ENCODE peak calls at places on chromosomes 12 and 14, in nine cellular contexts. One of them, this sample, is unnamed.

GRCh38 chr12:63348544-63348943 is 197.5 kb upstream of the AVPR1A start:
- DNase-seq in activated effector memory CD4-positive, alpha-beta T cell treated with Interleukin-2 at 50 U/mL for 16 hours: no peak
- DNase-seq in NCI-H510A: no peak
- DNase-seq in NCI-H345: no peak
- DNase-seq in stimulated activated CD4-positive, alpha-beta T cell treated with anti-CD3 and anti-CD28 coated beads, Interleukin-1b, Interleukin-23, amount 100 ng/mL, for 24 hours: no peak
- DNase-seq in activated T-helper 1 cell treated with anti-CD3 and anti-CD28 coated beads, Interleukin-2, amount 50 U/mL, for 16 hours: no peak
- DNase-seq in GM12891: no peak
- DNase-seq in SW480: no peak
- DNase-seq in DMS153: no peak
- DNase-seq in this sample: no peak

GRCh38 chr14:70000601-70001000 is 121.4 kb downstream of the SMOC1 start:
- DNase-seq in activated effector memory CD4-positive, alpha-beta T cell treated with Interleukin-2 at 50 U/mL for 16 hours: no peak
- DNase-seq in NCI-H510A: no peak
- DNase-seq in NCI-H345: no peak
- DNase-seq in stimulated activated CD4-positive, alpha-beta T cell treated with anti-CD3 and anti-CD28 coated beads, Interleukin-1b, Interleukin-23, amount 100 ng/mL, for 24 hours: no peak
- DNase-seq in activated T-helper 1 cell treated with anti-CD3 and anti-CD28 coated beads, Interleukin-2, amount 50 U/mL, for 16 hours: no peak
- DNase-seq in GM12891: no peak
- DNase-seq in SW480: no peak
- DNase-seq in DMS153: no peak
- DNase-seq in this sample: no peak

GRCh38 chr14:51780741-51781140 is 79.7 kb upstream of the GNG2 start:
- DNase-seq in activated effector memory CD4-positive, alpha-beta T cell treated with Interleukin-2 at 50 U/mL for 16 hours: no peak
- DNase-seq in NCI-H510A: no peak
- DNase-seq in NCI-H345: no peak
- DNase-seq in stimulated activated CD4-positive, alpha-beta T cell treated with anti-CD3 and anti-CD28 coated beads, Interleukin-1b, Interleukin-23, amount 100 ng/mL, for 24 hours: no peak
- DNase-seq in activated T-helper 1 cell treated with anti-CD3 and anti-CD28 coated beads, Interleukin-2, amount 50 U/mL, for 16 hours: no peak
- DNase-seq in GM12891: no peak
- DNase-seq in SW480: no peak
- DNase-seq in DMS153: no peak
- DNase-seq in this sample: no peak

GRCh38 chr12:107622005-107622404 is 63.6 kb upstream of the PWP1 start:
- DNase-seq in activated effector memory CD4-positive, alpha-beta T cell treated with Interleukin-2 at 50 U/mL for 16 hours: no peak
- DNase-seq in NCI-H510A: no peak
- DNase-seq in NCI-H345: peak
- DNase-seq in stimulated activated CD4-positive, alpha-beta T cell treated with anti-CD3 and anti-CD28 coated beads, Interleukin-1b, Interleukin-23, amount 100 ng/mL, for 24 hours: no peak
- DNase-seq in activated T-helper 1 cell treated with anti-CD3 and anti-CD28 coated beads, Interleukin-2, amount 50 U/mL, for 16 hours: no peak
- DNase-seq in GM12891: no peak
- DNase-seq in SW480: no peak
- DNase-seq in DMS153: no peak
- DNase-seq in this sample: no peak

GRCh38 chr12:132026796-132027500 is 77.2 kb downstream of the EP400 start:
- DNase-seq in activated effector memory CD4-positive, alpha-beta T cell treated with Interleukin-2 at 50 U/mL for 16 hours: no peak
- DNase-seq in NCI-H510A: no peak
- DNase-seq in NCI-H345: no peak
- DNase-seq in stimulated activated CD4-positive, alpha-beta T cell treated with anti-CD3 and anti-CD28 coated beads, Interleukin-1b, Interleukin-23, amount 100 ng/mL, for 24 hours: no peak
- DNase-seq in activated T-helper 1 cell treated with anti-CD3 and anti-CD28 coated beads, Interleukin-2, amount 50 U/mL, for 16 hours: no peak
- DNase-seq in GM12891: no peak
- DNase-seq in SW480: no peak
- DNase-seq in DMS153: no peak
- DNase-seq in this sample: no peak

GRCh38 chr12:131141483-131141882 is 187.8 kb downstream of the ADGRD1 start:
- DNase-seq in activated effector memory CD4-positive, alpha-beta T cell treated with Interleukin-2 at 50 U/mL for 16 hours: no peak
- DNase-seq in NCI-H510A: no peak
- DNase-seq in NCI-H345: no peak
- DNase-seq in stimulated activated CD4-positive, alpha-beta T cell treated with anti-CD3 and anti-CD28 coated beads, Interleukin-1b, Interleukin-23, amount 100 ng/mL, for 24 hours: no peak
- DNase-seq in activated T-helper 1 cell treated with anti-CD3 and anti-CD28 coated beads, Interleukin-2, amount 50 U/mL, for 16 hours: no peak
- DNase-seq in GM12891: no peak
- DNase-seq in SW480: no peak
- DNase-seq in DMS153: no peak
- DNase-seq in this sample: no peak

GRCh38 chr12:130162267-130162666 is at the start of gene FZD10:
- DNase-seq in activated effector memory CD4-positive, alpha-beta T cell treated with Interleukin-2 at 50 U/mL for 16 hours: no peak
- DNase-seq in NCI-H510A: peak
- DNase-seq in NCI-H345: no peak
- DNase-seq in stimulated activated CD4-positive, alpha-beta T cell treated with anti-CD3 and anti-CD28 coated beads, Interleukin-1b, Interleukin-23, amount 100 ng/mL, for 24 hours: peak
- DNase-seq in activated T-helper 1 cell treated with anti-CD3 and anti-CD28 coated beads, Interleukin-2, amount 50 U/mL, for 16 hours: no peak
- DNase-seq in GM12891: no peak
- DNase-seq in SW480: peak
- DNase-seq in DMS153: no peak
- DNase-seq in this sample: no peak

GRCh38 chr12:56046027-56046780 is 4.5 kb downstream of the RPS26 start:
- DNase-seq in activated effector memory CD4-positive, alpha-beta T cell treated with Interleukin-2 at 50 U/mL for 16 hours: no peak
- DNase-seq in NCI-H510A: no peak
- DNase-seq in NCI-H345: no peak
- DNase-seq in stimulated activated CD4-positive, alpha-beta T cell treated with anti-CD3 and anti-CD28 coated beads, Interleukin-1b, Interleukin-23, amount 100 ng/mL, for 24 hours: no peak
- DNase-seq in activated T-helper 1 cell treated with anti-CD3 and anti-CD28 coated beads, Interleukin-2, amount 50 U/mL, for 16 hours: no peak
- DNase-seq in GM12891: no peak
- DNase-seq in SW480: no peak
- DNase-seq in DMS153: no peak
- DNase-seq in this sample: no peak

GRCh38 chr14:58677525-58677924 is 39.8 kb downstream of the DACT1 start:
- DNase-seq in activated effector memory CD4-positive, alpha-beta T cell treated with Interleukin-2 at 50 U/mL for 16 hours: no peak
- DNase-seq in NCI-H510A: no peak
- DNase-seq in NCI-H345: no peak
- DNase-seq in stimulated activated CD4-positive, alpha-beta T cell treated with anti-CD3 and anti-CD28 coated beads, Interleukin-1b, Interleukin-23, amount 100 ng/mL, for 24 hours: no peak
- DNase-seq in activated T-helper 1 cell treated with anti-CD3 and anti-CD28 coated beads, Interleukin-2, amount 50 U/mL, for 16 hours: no peak
- DNase-seq in GM12891: no peak
- DNase-seq in SW480: no peak
- DNase-seq in DMS153: peak
- DNase-seq in this sample: no peak

GRCh38 chr12:51941011-51941561 is 10.4 kb upstream of the ACVR1B start:
- DNase-seq in activated effector memory CD4-positive, alpha-beta T cell treated with Interleukin-2 at 50 U/mL for 16 hours: no peak
- DNase-seq in NCI-H510A: peak
- DNase-seq in NCI-H345: peak
- DNase-seq in stimulated activated CD4-positive, alpha-beta T cell treated with anti-CD3 and anti-CD28 coated beads, Interleukin-1b, Interleukin-23, amount 100 ng/mL, for 24 hours: no peak
- DNase-seq in activated T-helper 1 cell treated with anti-CD3 and anti-CD28 coated beads, Interleukin-2, amount 50 U/mL, for 16 hours: no peak
- DNase-seq in GM12891: no peak
- DNase-seq in SW480: no peak
- DNase-seq in DMS153: peak
- DNase-seq in this sample: no peak

GRCh38 chr12:121765573-121765972 is 27.9 kb downstream of the RHOF start:
- DNase-seq in activated effector memory CD4-positive, alpha-beta T cell treated with Interleukin-2 at 50 U/mL for 16 hours: no peak
- DNase-seq in NCI-H510A: no peak
- DNase-seq in NCI-H345: no peak
- DNase-seq in stimulated activated CD4-positive, alpha-beta T cell treated with anti-CD3 and anti-CD28 coated beads, Interleukin-1b, Interleukin-23, amount 100 ng/mL, for 24 hours: no peak
- DNase-seq in activated T-helper 1 cell treated with anti-CD3 and anti-CD28 coated beads, Interleukin-2, amount 50 U/mL, for 16 hours: no peak
- DNase-seq in GM12891: no peak
- DNase-seq in SW480: peak
- DNase-seq in DMS153: no peak
- DNase-seq in this sample: no peak

GRCh38 chr14:86013663-86014062 is 483.7 kb downstream of the FLRT2 start:
- DNase-seq in activated effector memory CD4-positive, alpha-beta T cell treated with Interleukin-2 at 50 U/mL for 16 hours: no peak
- DNase-seq in NCI-H510A: peak
- DNase-seq in NCI-H345: no peak
- DNase-seq in stimulated activated CD4-positive, alpha-beta T cell treated with anti-CD3 and anti-CD28 coated beads, Interleukin-1b, Interleukin-23, amount 100 ng/mL, for 24 hours: no peak
- DNase-seq in activated T-helper 1 cell treated with anti-CD3 and anti-CD28 coated beads, Interleukin-2, amount 50 U/mL, for 16 hours: no peak
- DNase-seq in GM12891: no peak
- DNase-seq in SW480: no peak
- DNase-seq in DMS153: peak
- DNase-seq in this sample: no peak

GRCh38 chr12:108232565-108232964 is 103.5 kb downstream of the WSCD2 start:
- DNase-seq in activated effector memory CD4-positive, alpha-beta T cell treated with Interleukin-2 at 50 U/mL for 16 hours: no peak
- DNase-seq in NCI-H510A: no peak
- DNase-seq in NCI-H345: no peak
- DNase-seq in stimulated activated CD4-positive, alpha-beta T cell treated with anti-CD3 and anti-CD28 coated beads, Interleukin-1b, Interleukin-23, amount 100 ng/mL, for 24 hours: no peak
- DNase-seq in activated T-helper 1 cell treated with anti-CD3 and anti-CD28 coated beads, Interleukin-2, amount 50 U/mL, for 16 hours: no peak
- DNase-seq in GM12891: no peak
- DNase-seq in SW480: peak
- DNase-seq in DMS153: no peak
- DNase-seq in this sample: no peak

GRCh38 chr12:111616177-111616623 is 17.1 kb upstream of the ATXN2 start:
- DNase-seq in activated effector memory CD4-positive, alpha-beta T cell treated with Interleukin-2 at 50 U/mL for 16 hours: no peak
- DNase-seq in NCI-H510A: no peak
- DNase-seq in NCI-H345: no peak
- DNase-seq in stimulated activated CD4-positive, alpha-beta T cell treated with anti-CD3 and anti-CD28 coated beads, Interleukin-1b, Interleukin-23, amount 100 ng/mL, for 24 hours: no peak
- DNase-seq in activated T-helper 1 cell treated with anti-CD3 and anti-CD28 coated beads, Interleukin-2, amount 50 U/mL, for 16 hours: no peak
- DNase-seq in GM12891: no peak
- DNase-seq in SW480: no peak
- DNase-seq in DMS153: no peak
- DNase-seq in this sample: no peak

GRCh38 chr12:29153231-29153630 is 4.2 kb downstream of the FAR2 start:
- DNase-seq in activated effector memory CD4-positive, alpha-beta T cell treated with Interleukin-2 at 50 U/mL for 16 hours: no peak
- DNase-seq in NCI-H510A: no peak
- DNase-seq in NCI-H345: no peak
- DNase-seq in stimulated activated CD4-positive, alpha-beta T cell treated with anti-CD3 and anti-CD28 coated beads, Interleukin-1b, Interleukin-23, amount 100 ng/mL, for 24 hours: no peak
- DNase-seq in activated T-helper 1 cell treated with anti-CD3 and anti-CD28 coated beads, Interleukin-2, amount 50 U/mL, for 16 hours: no peak
- DNase-seq in GM12891: no peak
- DNase-seq in SW480: no peak
- DNase-seq in DMS153: no peak
- DNase-seq in this sample: no peak

GRCh38 chr14:95026851-95027463 is 130.4 kb downstream of the DICER1 start:
- DNase-seq in activated effector memory CD4-positive, alpha-beta T cell treated with Interleukin-2 at 50 U/mL for 16 hours: no peak
- DNase-seq in NCI-H510A: peak
- DNase-seq in NCI-H345: peak
- DNase-seq in stimulated activated CD4-positive, alpha-beta T cell treated with anti-CD3 and anti-CD28 coated beads, Interleukin-1b, Interleukin-23, amount 100 ng/mL, for 24 hours: no peak
- DNase-seq in activated T-helper 1 cell treated with anti-CD3 and anti-CD28 coated beads, Interleukin-2, amount 50 U/mL, for 16 hours: no peak
- DNase-seq in GM12891: no peak
- DNase-seq in SW480: no peak
- DNase-seq in DMS153: no peak
- DNase-seq in this sample: no peak

GRCh38 chr12:121575051-121575450 is 5.8 kb downstream of the KDM2B start:
- DNase-seq in activated effector memory CD4-positive, alpha-beta T cell treated with Interleukin-2 at 50 U/mL for 16 hours: no peak
- DNase-seq in NCI-H510A: no peak
- DNase-seq in NCI-H345: no peak
- DNase-seq in stimulated activated CD4-positive, alpha-beta T cell treated with anti-CD3 and anti-CD28 coated beads, Interleukin-1b, Interleukin-23, amount 100 ng/mL, for 24 hours: no peak
- DNase-seq in activated T-helper 1 cell treated with anti-CD3 and anti-CD28 coated beads, Interleukin-2, amount 50 U/mL, for 16 hours: no peak
- DNase-seq in GM12891: no peak
- DNase-seq in SW480: no peak
- DNase-seq in DMS153: no peak
- DNase-seq in this sample: no peak

GRCh38 chr14:104820669-104821228 is 19.8 kb downstream of the ZBTB42 start:
- DNase-seq in activated effector memory CD4-positive, alpha-beta T cell treated with Interleukin-2 at 50 U/mL for 16 hours: no peak
- DNase-seq in NCI-H510A: peak
- DNase-seq in NCI-H345: peak
- DNase-seq in stimulated activated CD4-positive, alpha-beta T cell treated with anti-CD3 and anti-CD28 coated beads, Interleukin-1b, Interleukin-23, amount 100 ng/mL, for 24 hours: no peak
- DNase-seq in activated T-helper 1 cell treated with anti-CD3 and anti-CD28 coated beads, Interleukin-2, amount 50 U/mL, for 16 hours: no peak
- DNase-seq in GM12891: no peak
- DNase-seq in SW480: peak
- DNase-seq in DMS153: no peak
- DNase-seq in this sample: no peak

GRCh38 chr12:33476058-33476457 is 36.4 kb upstream of the SYT10 start:
- DNase-seq in activated effector memory CD4-positive, alpha-beta T cell treated with Interleukin-2 at 50 U/mL for 16 hours: no peak
- DNase-seq in NCI-H510A: no peak
- DNase-seq in NCI-H345: no peak
- DNase-seq in stimulated activated CD4-positive, alpha-beta T cell treated with anti-CD3 and anti-CD28 coated beads, Interleukin-1b, Interleukin-23, amount 100 ng/mL, for 24 hours: no peak
- DNase-seq in activated T-helper 1 cell treated with anti-CD3 and anti-CD28 coated beads, Interleukin-2, amount 50 U/mL, for 16 hours: no peak
- DNase-seq in GM12891: no peak
- DNase-seq in SW480: no peak
- DNase-seq in DMS153: no peak
- DNase-seq in this sample: no peak

GRCh38 chr12:75751769-75752471 is 240.5 kb upstream of the KRR1 start:
- DNase-seq in activated effector memory CD4-positive, alpha-beta T cell treated with Interleukin-2 at 50 U/mL for 16 hours: no peak
- DNase-seq in NCI-H510A: no peak
- DNase-seq in NCI-H345: no peak
- DNase-seq in stimulated activated CD4-positive, alpha-beta T cell treated with anti-CD3 and anti-CD28 coated beads, Interleukin-1b, Interleukin-23, amount 100 ng/mL, for 24 hours: no peak
- DNase-seq in activated T-helper 1 cell treated with anti-CD3 and anti-CD28 coated beads, Interleukin-2, amount 50 U/mL, for 16 hours: no peak
- DNase-seq in GM12891: no peak
- DNase-seq in SW480: no peak
- DNase-seq in DMS153: no peak
- DNase-seq in this sample: no peak

This sample was measured in CD8-positive, alpha-beta T cell.